ENCODE peak calls at places on chromosomes 7 and 10, in seven cellular contexts. R is RPMI7951, J is hypothalamus, W is tibial nerve, V is fibroblast of lung, X is OCI-LY7, E is GM20000. Z is an unnamed sample.

GRCh38 chr10:35607475-35608316 is 2.6 kb downstream of the GJD4 start:
- DNase-seq in J (no peak), V (peak), W (no peak), X (no peak), E (peak), R (no peak), Z (no peak)

GRCh38 chr10:30827531-30828120 is 198.1 kb upstream of the LYZL2 start:
- DNase-seq in V (peak), W (no peak), R (peak), E (no peak), J (no peak), X (no peak), Z (no peak)

GRCh38 chr7:137760111-137760510 is 86.7 kb downstream of the DGKI start:
- DNase-seq in R (no peak), J (no peak), W (no peak), V (no peak), X (no peak), E (no peak), Z (no peak)

GRCh38 chr10:100334762-100335161 is 4.7 kb upstream of the PKD2L1 start:
- DNase-seq in W (no peak), X (no peak), V (no peak), J (no peak), E (no peak), R (no peak), Z (no peak)

GRCh38 chr7:41374150-41374848 is 328.6 kb downstream of the INHBA start:
- DNase-seq in X (no peak), J (no peak), E (no peak), V (no peak), W (no peak), R (no peak), Z (no peak)

GRCh38 chr7:92753614-92754013 is 82.8 kb downstream of the CDK6 start:
- DNase-seq in W (no peak), V (no peak), J (no peak), X (no peak), R (no peak), E (no peak), Z (no peak)

GRCh38 chr7:103150192-103150591 is 1.3 kb upstream of the NAPEPLD start:
- DNase-seq in J (no peak), E (no peak), R (peak), X (peak), W (no peak), V (no peak), Z (no peak)

GRCh38 chr7:87935373-87935706 is 1.3 kb downstream of the ADAM22 start:
- DNase-seq in R (no peak), E (no peak), V (no peak), W (no peak), X (no peak), J (no peak), Z (no peak)

GRCh38 chr10:127918570-127918969 is 11.7 kb downstream of the PTPRE start:
- DNase-seq in R (no peak), E (no peak), J (no peak), W (no peak), V (no peak), X (no peak), Z (no peak)

GRCh38 chr7:101614939-101615302 is 14.2 kb downstream of the MYL10 start:
- DNase-seq in W (no peak), X (no peak), R (peak), E (no peak), J (no peak), V (no peak), Z (no peak)

Z was measured in GM12878.